ENCODE peak calls at places on chromosomes 13 and 19, in four cellular contexts. U, C, D and F are unnamed samples.
A peak's percentile ranks its signal among the peaks of the same experiment; 100 is the strongest.

GRCh38 chr13:109577191-109577700 is 209.1 kb downstream of the IRS2 start:
- DNase-seq in U (no peak), C (no peak), D (no peak), F (no peak)

GRCh38 chr19:4988770-4989251 is 19.9 kb downstream of the KDM4B start:
- DNase-seq in U (no peak), C (no peak), D (no peak), F (no peak)

GRCh38 chr13:111506131-111506530 is 185.7 kb downstream of the TEX29 start:
- DNase-seq in U (no peak), C (peak; percentile 21), D (no peak), F (no peak)

GRCh38 chr13:47413112-47413511 is 516.3 kb upstream of the HTR2A start:
- DNase-seq in U (no peak), C (no peak), D (no peak), F (no peak)

GRCh38 chr19:32611161-32611560 is 30.2 kb downstream of the PDCD5 start:
- DNase-seq in U (no peak), C (no peak), D (no peak), F (peak; percentile 6)

GRCh38 chr19:43545276-43545675 is 12.3 kb downstream of the ZNF575 start:
- DNase-seq in U (no peak), C (no peak), D (no peak), F (no peak)

GRCh38 chr19:52778811-52779210 is 7.8 kb downstream of the ZNF600 start:
- DNase-seq in U (no peak), C (no peak), D (peak; percentile 32), F (no peak)

GRCh38 chr13:64546371-64546770 is 2683.8 kb downstream of the PCDH9 start:
- DNase-seq in U (no peak), C (no peak), D (no peak), F (no peak)

GRCh38 chr19:29478578-29479565 is 46.9 kb upstream of the VSTM2B start:
- DNase-seq in U (peak; percentile 50), C (no peak), D (no peak), F (peak; percentile 10)

GRCh38 chr19:2627319-2627829 is 75.1 kb downstream of the GNG7 start:
- DNase-seq in U (peak; percentile 81), C (peak; percentile 87), D (no peak), F (no peak)

DNA sequence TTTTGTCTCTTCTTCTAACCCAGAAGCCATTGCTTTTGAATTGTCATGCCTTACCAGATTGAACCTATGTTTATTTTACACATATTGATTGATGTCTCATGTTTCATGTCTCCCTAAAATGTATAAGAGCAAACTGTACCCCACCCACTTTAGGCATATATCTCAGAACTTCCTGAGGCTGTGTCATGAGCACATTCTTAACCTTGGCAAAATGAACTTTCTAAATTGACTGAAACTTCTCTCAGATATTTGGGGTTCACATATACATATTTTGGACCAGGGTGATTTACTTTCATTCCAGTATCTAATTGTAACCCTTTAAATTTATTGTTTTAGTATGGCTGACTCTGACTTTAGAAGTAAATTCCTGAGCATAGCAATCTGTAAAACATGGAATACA is 723.9 kb upstream of the PCDH20 start:
- DNase-seq in U (no peak), C (no peak), D (no peak), F (no peak)
- H3K9me3 ChIP-seq in U (no peaks in the 10 kb centered on the region), C (no peaks in the 10 kb centered on the region), D (no peaks in the 10 kb centered on the region), F (no peaks in the 10 kb centered on the region)

GRCh38 chr19:36139473-36140288 is at the start of gene CAPNS1:
- DNase-seq in U (peak; percentile 99), C (peak; percentile 98), D (peak; percentile 92), F (peak; percentile 97)

GRCh38 chr19:36140289-36141038 is 598 bp downstream of the CAPNS1 start:
- DNase-seq in U (peak; percentile 89), C (peak; percentile 39), D (peak; percentile 58), F (peak; percentile 72)

GRCh38 chr19:36139120-36139472 is 770 bp upstream of the CAPNS1 start:
- DNase-seq in U (no peak), C (no peak), D (no peak), F (no peak)

GRCh38 chr19:36141039-36141914 is 1.4 kb downstream of the CAPNS1 start:
- DNase-seq in U (peak; percentile 96), C (peak; percentile 91), D (peak; percentile 89), F (peak; percentile 90)

GRCh38 chr19:36136975-36137686 is 2.7 kb upstream of the CAPNS1 start:
- DNase-seq in U (peak; percentile 95), C (peak; percentile 80), D (no peak), F (no peak)
- H3K4me3 ChIP-seq in U (peak overlapping the region; percentile 26), C (no peak overlapping the region), D (no peak overlapping the region), F (no peak overlapping the region)

GRCh38 chr19:6979341-6979740 is 41.9 kb downstream of the MBD3L2B start:
- DNase-seq in U (no peak), C (no peak), D (no peak), F (no peak)

GRCh38 chr19:6987850-6988249 is 33.4 kb downstream of the MBD3L2B start:
- DNase-seq in U (no peak), C (no peak), D (no peak), F (no peak)

GRCh38 chr19:6988257-6988656 is 33.0 kb downstream of the MBD3L2B start:
- DNase-seq in U (no peak), C (no peak), D (no peak), F (no peak)

GRCh38 chr19:6983448-6983847 is 37.8 kb downstream of the MBD3L2B start:
- DNase-seq in U (no peak), C (no peak), D (no peak), F (no peak)
- H3K9me3 ChIP-seq in U (peaks cover 4% of the 10 kb centered on the region), C (peaks cover 46% of the 10 kb centered on the region), D (no peaks in the 10 kb centered on the region), F (no peaks in the 10 kb centered on the region)

DNA sequence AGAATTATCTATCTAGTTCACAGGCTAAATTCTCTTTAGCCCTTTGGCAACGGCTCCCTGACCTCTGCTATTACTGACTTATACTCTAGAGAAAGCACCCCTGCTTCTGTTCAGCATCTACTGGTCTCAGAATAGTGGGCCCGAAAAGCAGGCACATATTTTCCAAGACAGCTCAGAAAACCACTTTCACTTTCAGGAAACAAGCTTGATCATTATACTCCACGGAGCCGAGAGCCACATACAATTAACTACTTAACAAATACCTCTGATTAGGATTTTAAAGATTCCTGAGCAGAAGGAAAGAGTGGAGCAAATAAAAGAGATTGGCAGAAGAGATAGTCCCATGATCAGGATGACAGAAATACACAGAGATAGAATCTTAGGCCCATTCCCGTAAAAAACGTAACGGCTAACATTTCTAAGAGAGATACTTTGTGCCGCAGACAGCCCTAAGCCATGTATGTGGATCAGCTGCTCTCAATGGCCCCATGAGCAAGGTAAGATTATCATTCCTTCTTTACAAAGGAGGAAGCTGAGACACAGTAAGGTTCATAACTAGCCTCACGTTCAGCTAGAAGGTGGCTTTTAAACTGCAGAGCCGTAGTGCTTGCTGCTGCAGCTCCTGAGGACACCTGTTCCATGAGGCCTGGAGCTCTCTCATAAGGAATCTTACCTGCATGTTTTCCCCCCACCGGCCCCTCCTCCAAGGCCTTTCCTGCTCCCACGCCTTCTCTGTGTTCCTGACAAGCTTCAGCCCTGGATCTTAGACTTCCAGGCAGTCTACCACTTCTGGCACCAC is 227.2 kb downstream of the FOXO1 start:
- DNase-seq in U (no peak), C (no peak), D (no peak), F (no peak)
- H3K4me3 ChIP-seq in U (no peak overlapping the region), C (no peak overlapping the region), D (peak overlapping the region; percentile 3), F (no peak overlapping the region)

DNA sequence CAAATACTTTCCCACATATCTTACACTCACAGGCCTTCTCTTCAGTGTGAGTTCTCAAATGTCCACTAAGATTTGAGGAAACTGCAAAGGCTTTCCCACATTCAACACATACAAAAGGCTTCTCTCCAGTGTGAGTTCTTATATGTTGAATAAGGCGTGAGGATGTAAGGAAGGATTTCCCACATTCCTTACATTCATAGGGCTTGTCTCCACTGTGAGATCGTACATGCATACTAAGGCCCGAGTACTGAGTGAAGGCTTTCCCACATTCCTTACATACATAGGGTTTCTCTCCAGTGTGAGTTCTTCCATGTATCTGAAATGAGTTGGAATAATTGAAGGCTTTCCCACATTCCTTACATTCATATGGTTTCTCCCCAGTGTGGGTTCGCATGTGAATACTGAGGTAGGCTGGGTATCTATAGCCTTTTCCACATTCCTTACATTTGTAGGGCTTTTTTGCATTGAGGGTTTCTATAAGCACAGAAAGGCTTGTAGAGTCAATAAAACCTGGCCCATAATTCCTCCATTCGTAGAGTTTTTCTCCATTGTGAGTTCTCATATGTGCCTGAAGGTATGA is 9.6 kb downstream of the ZNF426 start:
- DNase-seq in U (peak; percentile 12), C (no peak), D (no peak), F (no peak)
- H3K9me3 ChIP-seq in U (peaks cover 66% of the 10 kb centered on the region), C (peaks cover 100% of the 10 kb centered on the region), D (peaks cover 60% of the 10 kb centered on the region), F (peaks cover 47% of the 10 kb centered on the region)

GRCh38 chr13:93244918-93245280 is 18.3 kb downstream of the GPC6 start:
- DNase-seq in U (no peak), C (no peak), D (no peak), F (no peak)
- H3K4me3 ChIP-seq in U (peak overlapping the region; percentile 33), C (peak overlapping the region; percentile 36), D (no peak overlapping the region), F (no peak overlapping the region)

GRCh38 chr19:14599548-14600147 is 16.8 kb downstream of the CLEC17A start:
- DNase-seq in U (no peak), C (no peak), D (no peak), F (no peak)
- H3K9me3 ChIP-seq in U (no peaks in the 10 kb centered on the region), C (no peaks in the 10 kb centered on the region), D (no peaks in the 10 kb centered on the region), F (peaks cover 3% of the 10 kb centered on the region)

GRCh38 chr19:7769171-7769570 is 6.1 kb downstream of the CLEC4M start:
- DNase-seq in U (no peak), C (no peak), D (no peak), F (no peak)

GRCh38 chr19:7775761-7776160 is 12.7 kb downstream of the CLEC4M start:
- DNase-seq in U (no peak), C (no peak), D (no peak), F (no peak)

GRCh38 chr19:7771072-7771471 is 8.0 kb downstream of the CLEC4M start:
- DNase-seq in U (no peak), C (no peak), D (no peak), F (no peak)

GRCh38 chr19:7773841-7774240 is 10.8 kb downstream of the CLEC4M start:
- DNase-seq in U (no peak), C (no peak), D (no peak), F (no peak)

GRCh38 chr19:7772752-7773291 is 9.8 kb downstream of the CLEC4M start:
- DNase-seq in U (no peak), C (no peak), D (peak; percentile 17), F (no peak)
- H3K4me3 ChIP-seq in U (no peak overlapping the region), C (no peak overlapping the region), D (no peak overlapping the region), F (no peak overlapping the region)

DNA sequence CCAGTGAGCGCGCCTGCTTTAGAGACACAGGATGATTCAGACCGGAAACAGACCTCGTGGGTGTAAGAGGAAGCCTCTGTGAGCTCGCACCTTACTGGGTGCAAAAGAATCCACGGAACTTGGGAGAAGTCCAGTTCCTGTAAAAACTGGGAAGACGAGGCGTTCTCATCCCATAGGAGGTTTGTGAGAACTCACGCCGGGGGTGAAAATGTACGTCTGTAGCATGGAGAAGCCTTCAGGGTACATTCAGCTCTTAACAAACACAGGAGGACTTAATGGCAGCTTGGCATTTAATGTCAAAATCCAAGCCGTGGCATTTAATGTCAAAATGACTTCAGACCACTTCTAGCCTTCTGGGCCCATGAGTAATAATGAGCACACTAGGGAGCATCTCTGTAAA is 17.4 kb upstream of the OR7D2 start:
- DNase-seq in U (no peak), C (no peak), D (no peak), F (no peak)
- H3K9me3 ChIP-seq in U (peaks cover 93% of the 10 kb centered on the region), C (peaks cover 73% of the 10 kb centered on the region), D (peaks cover 16% of the 10 kb centered on the region), F (no peaks in the 10 kb centered on the region)